ENCODE peak calls at places on chromosome 2, in ten cellular contexts. One of them, this sample, is unnamed.

GRCh38 chr2:109173311-109174171 is 44.5 kb downstream of the SH3RF3 start:
- DNase-seq in lower lobe of right lung: no peak
- DNase-seq in esophagus squamous epithelium: no peak
- DNase-seq in ascending aorta: peak
- DNase-seq in PC-9: no peak
- DNase-seq in ovary: peak
- DNase-seq in CD8-positive, alpha-beta T cell: no peak
- DNase-seq in activated CD8-positive, alpha-beta T cell treated with anti-CD3 and anti-CD28 coated beads for 36 hours: no peak
- DNase-seq in left ventricle myocardium inferior: peak
- DNase-seq in lower leg skin: peak
- DNase-seq in this sample: no peak

GRCh38 chr2:211881449-211881848 is 657.2 kb downstream of the ERBB4 start:
- DNase-seq in lower lobe of right lung: no peak
- DNase-seq in esophagus squamous epithelium: no peak
- DNase-seq in ascending aorta: no peak
- DNase-seq in PC-9: no peak
- DNase-seq in ovary: no peak
- DNase-seq in CD8-positive, alpha-beta T cell: no peak
- DNase-seq in activated CD8-positive, alpha-beta T cell treated with anti-CD3 and anti-CD28 coated beads for 36 hours: no peak
- DNase-seq in left ventricle myocardium inferior: no peak
- DNase-seq in lower leg skin: no peak
- DNase-seq in this sample: no peak

GRCh38 chr2:143132360-143132759 is 3.1 kb downstream of the ARHGAP15 start:
- DNase-seq in lower lobe of right lung: no peak
- DNase-seq in esophagus squamous epithelium: no peak
- DNase-seq in ascending aorta: no peak
- DNase-seq in PC-9: no peak
- DNase-seq in ovary: no peak
- DNase-seq in CD8-positive, alpha-beta T cell: no peak
- DNase-seq in activated CD8-positive, alpha-beta T cell treated with anti-CD3 and anti-CD28 coated beads for 36 hours: peak
- DNase-seq in left ventricle myocardium inferior: no peak
- DNase-seq in lower leg skin: no peak
- DNase-seq in this sample: no peak

GRCh38 chr2:192246297-192246696 is 51.6 kb upstream of the TMEFF2 start:
- DNase-seq in lower lobe of right lung: no peak
- DNase-seq in esophagus squamous epithelium: no peak
- DNase-seq in ascending aorta: no peak
- DNase-seq in PC-9: no peak
- DNase-seq in ovary: no peak
- DNase-seq in CD8-positive, alpha-beta T cell: no peak
- DNase-seq in activated CD8-positive, alpha-beta T cell treated with anti-CD3 and anti-CD28 coated beads for 36 hours: no peak
- DNase-seq in left ventricle myocardium inferior: no peak
- DNase-seq in lower leg skin: no peak
- DNase-seq in this sample: no peak

GRCh38 chr2:34787341-34787740 is 1188.2 kb upstream of the FAM98A start:
- DNase-seq in lower lobe of right lung: no peak
- DNase-seq in esophagus squamous epithelium: no peak
- DNase-seq in ascending aorta: no peak
- DNase-seq in PC-9: no peak
- DNase-seq in ovary: no peak
- DNase-seq in CD8-positive, alpha-beta T cell: no peak
- DNase-seq in activated CD8-positive, alpha-beta T cell treated with anti-CD3 and anti-CD28 coated beads for 36 hours: no peak
- DNase-seq in left ventricle myocardium inferior: no peak
- DNase-seq in lower leg skin: no peak
- DNase-seq in this sample: no peak

GRCh38 chr2:218033208-218033589 is 30.4 kb upstream of the TNS1 start:
- DNase-seq in lower lobe of right lung: no peak
- DNase-seq in esophagus squamous epithelium: no peak
- DNase-seq in ascending aorta: no peak
- DNase-seq in PC-9: no peak
- DNase-seq in ovary: no peak
- DNase-seq in CD8-positive, alpha-beta T cell: no peak
- DNase-seq in activated CD8-positive, alpha-beta T cell treated with anti-CD3 and anti-CD28 coated beads for 36 hours: no peak
- DNase-seq in left ventricle myocardium inferior: no peak
- DNase-seq in lower leg skin: no peak
- DNase-seq in this sample: no peak

GRCh38 chr2:204706939-204707338 is 161.7 kb downstream of the PARD3B start:
- DNase-seq in lower lobe of right lung: no peak
- DNase-seq in esophagus squamous epithelium: no peak
- DNase-seq in ascending aorta: no peak
- DNase-seq in PC-9: no peak
- DNase-seq in ovary: no peak
- DNase-seq in CD8-positive, alpha-beta T cell: no peak
- DNase-seq in activated CD8-positive, alpha-beta T cell treated with anti-CD3 and anti-CD28 coated beads for 36 hours: no peak
- DNase-seq in left ventricle myocardium inferior: no peak
- DNase-seq in lower leg skin: no peak
- DNase-seq in this sample: no peak

GRCh38 chr2:30356061-30356460 is 91.0 kb upstream of the LCLAT1 start:
- DNase-seq in lower lobe of right lung: no peak
- DNase-seq in esophagus squamous epithelium: no peak
- DNase-seq in ascending aorta: no peak
- DNase-seq in PC-9: no peak
- DNase-seq in ovary: no peak
- DNase-seq in CD8-positive, alpha-beta T cell: no peak
- DNase-seq in activated CD8-positive, alpha-beta T cell treated with anti-CD3 and anti-CD28 coated beads for 36 hours: no peak
- DNase-seq in left ventricle myocardium inferior: no peak
- DNase-seq in lower leg skin: no peak
- DNase-seq in this sample: no peak

GRCh38 chr2:6576312-6576711 is 289.4 kb downstream of the CMPK2 start:
- DNase-seq in lower lobe of right lung: no peak
- DNase-seq in esophagus squamous epithelium: no peak
- DNase-seq in ascending aorta: no peak
- DNase-seq in PC-9: no peak
- DNase-seq in ovary: no peak
- DNase-seq in CD8-positive, alpha-beta T cell: no peak
- DNase-seq in activated CD8-positive, alpha-beta T cell treated with anti-CD3 and anti-CD28 coated beads for 36 hours: no peak
- DNase-seq in left ventricle myocardium inferior: no peak
- DNase-seq in lower leg skin: no peak
- DNase-seq in this sample: no peak

GRCh38 chr2:119888673-119889072 is 124.2 kb upstream of the EPB41L5 start:
- DNase-seq in lower lobe of right lung: no peak
- DNase-seq in esophagus squamous epithelium: no peak
- DNase-seq in ascending aorta: no peak
- DNase-seq in PC-9: no peak
- DNase-seq in ovary: no peak
- DNase-seq in CD8-positive, alpha-beta T cell: no peak
- DNase-seq in activated CD8-positive, alpha-beta T cell treated with anti-CD3 and anti-CD28 coated beads for 36 hours: no peak
- DNase-seq in left ventricle myocardium inferior: no peak
- DNase-seq in lower leg skin: no peak
- DNase-seq in this sample: no peak

GRCh38 chr2:154941379-154941778 is 242.9 kb downstream of the KCNJ3 start:
- DNase-seq in lower lobe of right lung: no peak
- DNase-seq in esophagus squamous epithelium: no peak
- DNase-seq in ascending aorta: no peak
- DNase-seq in PC-9: no peak
- DNase-seq in ovary: no peak
- DNase-seq in CD8-positive, alpha-beta T cell: no peak
- DNase-seq in activated CD8-positive, alpha-beta T cell treated with anti-CD3 and anti-CD28 coated beads for 36 hours: no peak
- DNase-seq in left ventricle myocardium inferior: no peak
- DNase-seq in lower leg skin: no peak
- DNase-seq in this sample: no peak

GRCh38 chr2:54772110-54772509 is 48.6 kb downstream of the EML6 start:
- DNase-seq in lower lobe of right lung: no peak
- DNase-seq in esophagus squamous epithelium: no peak
- DNase-seq in ascending aorta: no peak
- DNase-seq in PC-9: no peak
- DNase-seq in ovary: no peak
- DNase-seq in CD8-positive, alpha-beta T cell: no peak
- DNase-seq in activated CD8-positive, alpha-beta T cell treated with anti-CD3 and anti-CD28 coated beads for 36 hours: no peak
- DNase-seq in left ventricle myocardium inferior: no peak
- DNase-seq in lower leg skin: no peak
- DNase-seq in this sample: no peak

GRCh38 chr2:215002500-215002899 is 135.9 kb downstream of the ABCA12 start:
- DNase-seq in lower lobe of right lung: no peak
- DNase-seq in esophagus squamous epithelium: no peak
- DNase-seq in ascending aorta: no peak
- DNase-seq in PC-9: peak
- DNase-seq in ovary: no peak
- DNase-seq in CD8-positive, alpha-beta T cell: no peak
- DNase-seq in activated CD8-positive, alpha-beta T cell treated with anti-CD3 and anti-CD28 coated beads for 36 hours: peak
- DNase-seq in left ventricle myocardium inferior: no peak
- DNase-seq in lower leg skin: no peak
- DNase-seq in this sample: no peak
- TF ChIP-seq CTCF in lower lobe of right lung: peak
- TF ChIP-seq CTCF in esophagus squamous epithelium: peak
- TF ChIP-seq CTCF in ascending aorta: no peak
- TF ChIP-seq CTCF in PC-9: peak
- TF ChIP-seq CTCF in ovary: peak
- TF ChIP-seq CTCF in CD8-positive, alpha-beta T cell: no peak
- TF ChIP-seq CTCF in activated CD8-positive, alpha-beta T cell treated with anti-CD3 and anti-CD28 coated beads for 36 hours: no peak
- TF ChIP-seq CTCF in left ventricle myocardium inferior: peak
- TF ChIP-seq CTCF in lower leg skin: no peak
- TF ChIP-seq CTCF in this sample: peak

GRCh38 chr2:49616800-49617199 is 462.5 kb upstream of the FSHR start:
- DNase-seq in lower lobe of right lung: no peak
- DNase-seq in esophagus squamous epithelium: no peak
- DNase-seq in ascending aorta: no peak
- DNase-seq in PC-9: no peak
- DNase-seq in ovary: no peak
- DNase-seq in CD8-positive, alpha-beta T cell: no peak
- DNase-seq in activated CD8-positive, alpha-beta T cell treated with anti-CD3 and anti-CD28 coated beads for 36 hours: no peak
- DNase-seq in left ventricle myocardium inferior: no peak
- DNase-seq in lower leg skin: no peak
- DNase-seq in this sample: no peak

GRCh38 chr2:49621014-49621413 is 466.7 kb upstream of the FSHR start:
- DNase-seq in lower lobe of right lung: no peak
- DNase-seq in esophagus squamous epithelium: no peak
- DNase-seq in ascending aorta: no peak
- DNase-seq in PC-9: no peak
- DNase-seq in ovary: no peak
- DNase-seq in CD8-positive, alpha-beta T cell: no peak
- DNase-seq in activated CD8-positive, alpha-beta T cell treated with anti-CD3 and anti-CD28 coated beads for 36 hours: no peak
- DNase-seq in left ventricle myocardium inferior: no peak
- DNase-seq in lower leg skin: no peak
- DNase-seq in this sample: no peak

DNA sequence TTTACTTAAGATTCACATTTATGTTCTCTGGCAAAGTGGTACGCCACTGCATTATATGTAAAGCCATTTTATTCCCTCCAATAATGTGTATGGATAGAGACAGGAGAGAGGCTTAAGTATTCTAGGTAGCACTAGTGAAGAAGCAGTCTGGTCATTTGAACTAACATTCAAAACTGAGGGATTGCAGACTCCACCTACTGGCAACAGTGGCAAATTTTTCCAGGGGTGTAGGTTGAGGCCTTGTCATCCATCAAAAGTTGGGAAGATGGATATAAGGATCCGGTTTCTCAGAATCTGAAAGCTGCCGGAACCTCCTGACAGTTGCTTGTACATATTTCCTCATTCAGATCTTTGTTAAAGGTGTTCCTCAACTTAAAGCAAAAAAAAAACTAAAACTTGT is 465.5 kb upstream of the FSHR start:
- DNase-seq in lower lobe of right lung: no peak
- DNase-seq in esophagus squamous epithelium: no peak
- DNase-seq in ascending aorta: no peak
- DNase-seq in PC-9: no peak
- DNase-seq in ovary: no peak
- DNase-seq in CD8-positive, alpha-beta T cell: no peak
- DNase-seq in activated CD8-positive, alpha-beta T cell treated with anti-CD3 and anti-CD28 coated beads for 36 hours: no peak
- DNase-seq in left ventricle myocardium inferior: no peak
- DNase-seq in lower leg skin: no peak
- DNase-seq in this sample: no peak
- TF ChIP-seq CTCF in lower lobe of right lung: no peak
- TF ChIP-seq CTCF in esophagus squamous epithelium: peak
- TF ChIP-seq CTCF in ascending aorta: no peak
- TF ChIP-seq CTCF in PC-9: peak
- TF ChIP-seq CTCF in ovary: no peak
- TF ChIP-seq CTCF in CD8-positive, alpha-beta T cell: no peak
- TF ChIP-seq CTCF in activated CD8-positive, alpha-beta T cell treated with anti-CD3 and anti-CD28 coated beads for 36 hours: no peak
- TF ChIP-seq CTCF in left ventricle myocardium inferior: peak
- TF ChIP-seq CTCF in lower leg skin: no peak
- TF ChIP-seq CTCF in this sample: peak

GRCh38 chr2:147575106-147575505 is 269.7 kb upstream of the ACVR2A start:
- DNase-seq in lower lobe of right lung: no peak
- DNase-seq in esophagus squamous epithelium: no peak
- DNase-seq in ascending aorta: no peak
- DNase-seq in PC-9: no peak
- DNase-seq in ovary: no peak
- DNase-seq in CD8-positive, alpha-beta T cell: no peak
- DNase-seq in activated CD8-positive, alpha-beta T cell treated with anti-CD3 and anti-CD28 coated beads for 36 hours: no peak
- DNase-seq in left ventricle myocardium inferior: no peak
- DNase-seq in lower leg skin: no peak
- DNase-seq in this sample: no peak

GRCh38 chr2:147578529-147578928 is 266.3 kb upstream of the ACVR2A start:
- DNase-seq in lower lobe of right lung: no peak
- DNase-seq in esophagus squamous epithelium: no peak
- DNase-seq in ascending aorta: no peak
- DNase-seq in PC-9: no peak
- DNase-seq in ovary: no peak
- DNase-seq in CD8-positive, alpha-beta T cell: no peak
- DNase-seq in activated CD8-positive, alpha-beta T cell treated with anti-CD3 and anti-CD28 coated beads for 36 hours: no peak
- DNase-seq in left ventricle myocardium inferior: no peak
- DNase-seq in lower leg skin: no peak
- DNase-seq in this sample: no peak

GRCh38 chr2:147572622-147573021 is 272.2 kb upstream of the ACVR2A start:
- DNase-seq in lower lobe of right lung: no peak
- DNase-seq in esophagus squamous epithelium: no peak
- DNase-seq in ascending aorta: no peak
- DNase-seq in PC-9: no peak
- DNase-seq in ovary: no peak
- DNase-seq in CD8-positive, alpha-beta T cell: no peak
- DNase-seq in activated CD8-positive, alpha-beta T cell treated with anti-CD3 and anti-CD28 coated beads for 36 hours: no peak
- DNase-seq in left ventricle myocardium inferior: no peak
- DNase-seq in lower leg skin: no peak
- DNase-seq in this sample: no peak

GRCh38 chr2:147577323-147578014 is 267.4 kb upstream of the ACVR2A start:
- DNase-seq in lower lobe of right lung: no peak
- DNase-seq in esophagus squamous epithelium: no peak
- DNase-seq in ascending aorta: no peak
- DNase-seq in PC-9: no peak
- DNase-seq in ovary: no peak
- DNase-seq in CD8-positive, alpha-beta T cell: no peak
- DNase-seq in activated CD8-positive, alpha-beta T cell treated with anti-CD3 and anti-CD28 coated beads for 36 hours: no peak
- DNase-seq in left ventricle myocardium inferior: no peak
- DNase-seq in lower leg skin: no peak
- DNase-seq in this sample: no peak
- TF ChIP-seq CTCF in lower lobe of right lung: no peak
- TF ChIP-seq CTCF in esophagus squamous epithelium: no peak
- TF ChIP-seq CTCF in ascending aorta: no peak
- TF ChIP-seq CTCF in PC-9: no peak
- TF ChIP-seq CTCF in ovary: no peak
- TF ChIP-seq CTCF in CD8-positive, alpha-beta T cell: no peak
- TF ChIP-seq CTCF in activated CD8-positive, alpha-beta T cell treated with anti-CD3 and anti-CD28 coated beads for 36 hours: no peak
- TF ChIP-seq CTCF in left ventricle myocardium inferior: no peak
- TF ChIP-seq CTCF in lower leg skin: no peak
- TF ChIP-seq CTCF in this sample: no peak

DNA sequence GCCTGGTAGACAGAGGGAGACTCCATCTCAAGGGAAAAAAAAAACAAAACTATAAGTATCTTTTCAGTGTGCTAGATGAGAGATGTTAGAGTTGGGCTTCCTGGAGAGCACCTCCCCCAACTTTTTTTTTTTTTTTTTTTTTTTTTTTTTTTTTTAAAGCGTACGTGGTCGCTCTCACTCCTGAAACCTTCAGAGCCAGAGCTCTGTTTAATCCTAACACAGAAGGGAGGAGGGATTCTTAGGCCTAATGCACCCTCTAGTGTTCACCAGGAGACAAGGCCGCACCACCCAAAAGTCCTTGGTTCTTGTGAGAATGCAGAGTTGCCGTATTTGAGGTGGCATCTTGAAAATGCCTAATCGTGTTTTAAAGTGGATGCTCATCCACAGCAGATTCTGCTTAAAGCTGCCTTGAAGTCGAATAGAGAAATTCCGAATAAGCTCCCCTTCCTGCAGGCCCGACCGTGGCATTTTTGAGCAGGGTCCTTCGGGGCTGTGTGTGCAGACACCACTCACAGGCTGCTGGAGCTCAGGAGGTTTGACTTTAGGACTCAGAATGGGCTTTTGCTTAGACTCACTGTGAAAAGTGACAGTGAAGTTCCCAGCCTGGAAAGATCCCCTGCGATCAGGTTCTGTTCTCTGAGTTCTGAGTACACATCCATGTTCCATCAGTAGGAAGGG is 252.6 kb downstream of the AGAP1 start:
- DNase-seq in lower lobe of right lung: no peak
- DNase-seq in esophagus squamous epithelium: no peak
- DNase-seq in ascending aorta: peak
- DNase-seq in PC-9: peak
- DNase-seq in ovary: peak
- DNase-seq in CD8-positive, alpha-beta T cell: no peak
- DNase-seq in activated CD8-positive, alpha-beta T cell treated with anti-CD3 and anti-CD28 coated beads for 36 hours: peak
- DNase-seq in left ventricle myocardium inferior: no peak
- DNase-seq in lower leg skin: no peak
- DNase-seq in this sample: peak
- TF ChIP-seq CTCF in lower lobe of right lung: peak
- TF ChIP-seq CTCF in esophagus squamous epithelium: peak
- TF ChIP-seq CTCF in ascending aorta: peak
- TF ChIP-seq CTCF in PC-9: peak
- TF ChIP-seq CTCF in ovary: peak
- TF ChIP-seq CTCF in CD8-positive, alpha-beta T cell: peak
- TF ChIP-seq CTCF in activated CD8-positive, alpha-beta T cell treated with anti-CD3 and anti-CD28 coated beads for 36 hours: peak
- TF ChIP-seq CTCF in left ventricle myocardium inferior: peak
- TF ChIP-seq CTCF in lower leg skin: peak
- TF ChIP-seq CTCF in this sample: peak

This sample was measured in D721Med.